ENCODE peak calls at places on chromosome 17, in nine cellular contexts. J is transverse colon, N is SK-N-SH, H is left ventricle myocardium inferior, Q is uterus, K is adrenal gland, D is A673, I is GM23338, P is psoas muscle. R is an unnamed sample. For H3K36me3, the result is how much of the 10 kb centered on the place peaks cover.

GRCh38 chr17:57257213-57257873 is 1.0 kb downstream of the MSI2 start:
- DNase-seq in J (peak), N (peak), H (no peak), Q (no peak), K (no peak), D (no peak), I (peak), P (no peak), R (no peak)

GRCh38 chr17:31499771-31500554 is 108.5 kb downstream of the RAB11FIP4 start:
- DNase-seq in J (peak), N (peak), H (peak), Q (no peak), K (peak), D (no peak), I (peak), P (peak), R (peak)

GRCh38 chr17:15456972-15457722 is 10.3 kb downstream of the CDRT4 start:
- DNase-seq in J (peak), N (peak), H (peak), Q (peak), K (no peak), D (no peak), I (no peak), P (peak), R (no peak)

GRCh38 chr17:56891751-56892150 is 22.1 kb downstream of the TRIM25 start:
- DNase-seq in J (peak), N (peak), H (peak), Q (no peak), K (peak), D (peak), I (peak), P (peak), R (peak)

GRCh38 chr17:62780273-62780672 is 27.8 kb downstream of the MARCHF10 start:
- DNase-seq in J (no peak), N (no peak), H (peak), Q (no peak), K (peak), D (no peak), I (no peak), P (peak), R (peak)

GRCh38 chr17:80918731-80919130 is 72.9 kb upstream of the CHMP6 start:
- DNase-seq in J (no peak), N (no peak), H (no peak), Q (no peak), K (no peak), D (no peak), I (no peak), P (no peak), R (no peak)

GRCh38 chr17:73341350-73342056 is 29.7 kb upstream of the CDC42EP4 start:
- DNase-seq in J (no peak), N (no peak), H (no peak), Q (no peak), K (no peak), D (no peak), I (no peak), P (no peak), R (no peak)

GRCh38 chr17:8056232-8056975 is 17.5 kb downstream of the ALOX15B start:
- DNase-seq in J (peak), N (no peak), H (no peak), Q (no peak), K (peak), D (no peak), I (no peak), P (no peak), R (peak)

GRCh38 chr17:78797691-78798585 is 15.9 kb upstream of the CYTH1 start:
- DNase-seq in J (no peak), N (no peak), H (no peak), Q (no peak), K (no peak), D (no peak), I (no peak), P (peak), R (no peak)

GRCh38 chr17:51230306-51230705 is 29.5 kb downstream of the MBTD1 start:
- DNase-seq in J (no peak), N (no peak), H (no peak), Q (no peak), K (no peak), D (no peak), I (no peak), P (no peak), R (peak)

GRCh38 chr17:20206591-20206990 is 197.4 kb downstream of the SPECC1 start:
- DNase-seq in J (no peak), N (no peak), H (no peak), Q (no peak), K (no peak), D (no peak), I (no peak), P (no peak), R (no peak)

GRCh38 chr17:77282524-77283515 is 142.1 kb downstream of the SEC14L1 start:
- DNase-seq in J (peak), N (peak), H (no peak), Q (no peak), K (no peak), D (no peak), I (no peak), P (no peak), R (peak)

GRCh38 chr17:31722251-31723056 is 136.6 kb downstream of the COPRS start:
- DNase-seq in J (no peak), N (no peak), H (no peak), Q (no peak), K (peak), D (no peak), I (no peak), P (no peak), R (no peak)

GRCh38 chr17:2814499-2815341 is 18.5 kb downstream of the RAP1GAP2 start:
- DNase-seq in J (peak), N (no peak), H (no peak), Q (no peak), K (no peak), D (no peak), I (no peak), P (peak), R (peak)

GRCh38 chr17:7852262-7852670 is 2.6 kb upstream of the TMEM88 start:
- DNase-seq in J (no peak), N (no peak), H (no peak), Q (no peak), K (no peak), D (no peak), I (no peak), P (peak), R (no peak)

GRCh38 chr17:692116-692515 is 22.5 kb downstream of the VPS53 start:
- DNase-seq in J (no peak), N (no peak), H (no peak), Q (no peak), K (no peak), D (no peak), I (no peak), P (no peak), R (no peak)

GRCh38 chr17:82489117-82489516 is 30.4 kb upstream of the FOXK2 start:
- DNase-seq in J (no peak), N (no peak), H (peak), Q (peak), K (no peak), D (no peak), I (no peak), P (peak), R (no peak)

GRCh38 chr17:77755410-77755963 is 203.0 kb upstream of the TNRC6C start:
- DNase-seq in J (no peak), N (no peak), H (no peak), Q (no peak), K (no peak), D (no peak), I (no peak), P (no peak), R (peak)

GRCh38 chr17:78722101-78722761 is 59.8 kb downstream of the CYTH1 start:
- DNase-seq in J (peak), N (peak), H (peak), Q (no peak), K (no peak), D (peak), I (peak), P (peak), R (peak)

GRCh38 chr17:69506489-69506888 is 92.0 kb downstream of the MAP2K6 start:
- DNase-seq in J (no peak), N (no peak), H (no peak), Q (no peak), K (no peak), D (peak), I (peak), P (no peak), R (no peak)

GRCh38 chr17:4028436-4028835 is 64.2 kb upstream of the ATP2A3 start:
- DNase-seq in J (no peak), N (no peak), H (no peak), Q (no peak), K (no peak), D (no peak), I (no peak), P (no peak), R (no peak)

GRCh38 chr17:4023220-4023619 is 59.0 kb upstream of the ATP2A3 start:
- DNase-seq in J (no peak), N (no peak), H (no peak), Q (no peak), K (no peak), D (no peak), I (no peak), P (no peak), R (no peak)

GRCh38 chr17:4032245-4032644 is 68.0 kb upstream of the ATP2A3 start:
- DNase-seq in J (no peak), N (no peak), H (no peak), Q (no peak), K (no peak), D (no peak), I (no peak), P (no peak), R (no peak)

GRCh38 chr17:4026255-4026654 is 62.0 kb upstream of the ATP2A3 start:
- DNase-seq in J (no peak), N (no peak), H (no peak), Q (no peak), K (no peak), D (no peak), I (no peak), P (no peak), R (no peak)
- H3K36me3 ChIP-seq in J (under half), N (half or more), H (half or more), Q (under half), K (half or more), D (under half), I (under half), P (under half), R (half or more)

DNA sequence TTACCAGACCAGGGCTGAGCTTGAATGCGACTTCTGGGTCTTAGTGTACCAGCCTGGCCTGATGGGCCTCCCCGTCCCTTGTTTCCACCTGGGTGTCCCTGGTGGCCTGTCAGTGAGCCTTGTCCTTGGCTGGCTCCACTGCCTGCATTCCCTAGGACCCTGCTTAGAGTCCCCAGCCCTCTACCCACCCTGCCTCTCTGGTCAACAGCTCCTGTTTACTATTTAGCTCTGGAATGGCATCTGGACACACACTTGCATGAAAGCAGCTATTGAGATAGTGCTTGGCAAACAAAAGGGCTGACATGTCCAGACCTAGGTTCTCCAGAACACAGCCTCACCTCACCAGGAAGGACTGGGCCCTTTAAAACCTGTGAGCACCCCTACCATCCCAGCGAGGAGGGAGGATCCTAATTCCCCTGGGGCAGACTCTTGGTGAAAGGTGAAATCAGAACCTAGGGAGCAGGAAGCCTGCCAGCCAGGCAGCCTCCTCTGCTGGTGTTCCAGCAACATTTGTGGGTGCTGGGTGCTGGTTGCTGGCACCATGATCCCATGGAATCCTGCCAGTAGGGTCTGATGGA is 38.8 kb downstream of the RAI1 start:
- DNase-seq in J (no peak), N (no peak), H (no peak), Q (no peak), K (no peak), D (no peak), I (no peak), P (no peak), R (no peak)
- TF ChIP-seq CTCF in J (no peak), N (no peak), H (no peak), Q (no peak), K (no peak), D (no peak), I (no peak), P (no peak), R (no peak)

GRCh38 chr17:50161023-50161910 is 4.5 kb upstream of the SGCA start:
- DNase-seq in J (peak), N (peak), H (peak), Q (peak), K (peak), D (peak), I (peak), P (peak), R (peak)
- H3K4me3 ChIP-seq in J (peak), N (peak), H (peak), Q (peak), K (peak), D (peak), I (peak), P (peak), R (peak)

GRCh38 chr17:43517161-43517560 is 29.0 kb downstream of the ETV4 start:
- DNase-seq in J (no peak), N (no peak), H (no peak), Q (no peak), K (no peak), D (no peak), I (no peak), P (no peak), R (no peak)

GRCh38 chr17:43521389-43521788 is 24.8 kb downstream of the ETV4 start:
- DNase-seq in J (no peak), N (no peak), H (no peak), Q (no peak), K (no peak), D (no peak), I (no peak), P (no peak), R (peak)

GRCh38 chr17:43517615-43518386 is 28.3 kb downstream of the ETV4 start:
- DNase-seq in J (no peak), N (no peak), H (no peak), Q (no peak), K (no peak), D (no peak), I (no peak), P (no peak), R (no peak)

GRCh38 chr17:43515641-43516040 is 30.5 kb downstream of the ETV4 start:
- DNase-seq in J (no peak), N (no peak), H (no peak), Q (no peak), K (no peak), D (no peak), I (no peak), P (no peak), R (no peak)
- H3K36me3 ChIP-seq in J (under half), N (half or more), H (half or more), Q (under half), K (half or more), D (under half), I (under half), P (under half), R (half or more)

GRCh38 chr17:58351710-58352017 is 337 bp downstream of the SUPT4H1 start:
- DNase-seq in J (no peak), N (no peak), H (no peak), Q (no peak), K (no peak), D (no peak), I (peak), P (no peak), R (no peak)

GRCh38 chr17:58354541-58355216 is 2.7 kb upstream of the SUPT4H1 start:
- DNase-seq in J (no peak), N (no peak), H (no peak), Q (no peak), K (no peak), D (no peak), I (no peak), P (no peak), R (no peak)

GRCh38 chr17:58352843-58353719 is 1.1 kb upstream of the SUPT4H1 start:
- DNase-seq in J (peak), N (peak), H (no peak), Q (peak), K (peak), D (peak), I (peak), P (peak), R (peak)

GRCh38 chr17:58351182-58351581 is 819 bp downstream of the SUPT4H1 start:
- DNase-seq in J (no peak), N (no peak), H (no peak), Q (no peak), K (no peak), D (no peak), I (no peak), P (no peak), R (no peak)

DNA sequence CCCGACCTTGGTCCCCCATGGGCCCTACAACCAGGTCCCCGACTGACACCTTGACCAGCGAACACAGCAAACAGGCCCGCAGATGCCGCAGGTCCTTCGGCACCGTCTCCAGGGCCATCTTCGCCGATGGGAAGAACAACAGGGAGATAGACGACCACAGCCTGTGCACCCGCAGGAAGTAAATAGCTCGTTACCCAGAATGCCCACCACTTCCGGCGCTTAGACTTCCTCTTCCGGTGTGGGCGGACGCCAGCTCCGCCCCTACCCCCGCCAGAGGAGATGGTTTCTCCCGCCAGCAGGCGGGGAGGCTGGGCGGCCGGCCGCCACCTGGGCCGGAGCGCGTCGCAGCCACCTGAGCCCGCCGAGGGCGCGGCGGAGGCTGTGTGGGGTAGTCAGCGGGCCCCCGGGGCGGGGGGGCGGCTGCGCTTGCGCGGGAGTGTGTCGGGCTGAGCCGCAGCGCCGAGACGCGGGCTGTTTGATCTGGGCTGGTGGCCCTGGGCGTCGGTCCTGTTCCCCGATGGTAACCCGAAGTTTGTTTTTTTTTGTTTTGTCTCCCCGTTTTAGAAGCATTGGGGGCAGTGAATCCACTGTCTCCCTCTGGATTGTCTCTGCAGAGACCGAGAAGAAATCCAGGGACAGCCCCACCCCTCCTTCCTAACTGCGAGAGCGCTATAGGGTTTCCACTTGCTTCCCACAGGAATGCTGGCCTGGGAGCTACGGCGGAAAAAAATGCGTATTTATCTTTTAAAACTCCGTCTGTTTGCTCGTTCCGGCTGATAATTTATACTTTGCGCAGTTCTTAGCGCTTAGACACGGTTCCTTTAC is at the start of gene SUPT4H1:
- DNase-seq in J (peak), N (peak), H (peak), Q (peak), K (peak), D (peak), I (peak), P (peak), R (peak)
- TF ChIP-seq CTCF in J (no peak), N (no peak), H (peak), Q (no peak), K (peak), D (no peak), I (no peak), P (no peak), R (peak)

DNA sequence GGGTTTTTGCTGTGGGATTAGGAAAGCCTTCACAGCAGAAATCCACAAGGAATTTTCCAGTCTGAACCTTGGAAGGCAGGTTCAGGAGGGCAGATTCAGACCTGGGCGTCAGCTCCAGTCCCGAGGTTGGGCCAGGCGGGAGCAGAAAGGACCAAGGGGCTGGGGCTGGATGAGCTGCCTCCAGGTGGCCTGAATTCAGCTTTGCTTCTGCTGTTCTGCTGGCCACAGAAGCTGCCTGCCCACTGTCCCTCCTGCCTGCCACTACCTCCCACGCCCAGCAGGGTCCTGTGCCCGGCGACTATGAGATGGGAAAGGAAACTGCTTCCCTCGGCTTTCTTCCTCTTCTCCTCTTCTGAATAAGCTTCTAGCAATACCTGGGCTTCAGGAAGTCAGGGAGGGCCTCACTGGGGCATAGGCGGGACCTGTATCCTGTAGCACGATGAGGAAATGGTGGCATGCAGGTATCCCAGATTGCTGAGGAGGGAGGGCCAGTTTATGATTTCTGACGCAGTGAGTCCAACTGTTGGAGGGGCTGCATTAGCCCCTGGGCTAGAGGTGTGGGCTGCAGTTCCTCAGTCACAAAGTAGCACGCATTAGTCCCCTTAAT is 18.4 kb downstream of the TBX4 start:
- DNase-seq in J (no peak), N (no peak), H (no peak), Q (peak), K (no peak), D (no peak), I (peak), P (no peak), R (peak)
- H3K4me3 ChIP-seq in J (no peak), N (no peak), H (no peak), Q (no peak), K (no peak), D (no peak), I (no peak), P (no peak), R (no peak)